ENCODE peak calls at places on chromosomes 4 and X, in four cellular contexts. R is K562, C is SK-N-SH, W is H1. Y is an unnamed sample.
A peak's percentile ranks its signal among the peaks of the same experiment; 100 is the strongest.

GRCh38 chr4:3822230-3822947 is 56.2 kb downstream of the ADRA2C start:
- DNase-seq in R (no peak), C (no peak), W (no peak), Y (no peak)

GRCh38 chrX:131729295-131729694 is 185.4 kb downstream of the OR13H1 start:
- DNase-seq in R (no peak), C (peak; percentile 63), W (no peak), Y (no peak)

GRCh38 chrX:19121466-19121865 is 802 bp downstream of the ADGRG2 start:
- DNase-seq in R (no peak), C (no peak), W (no peak), Y (peak; percentile 9)

GRCh38 chr4:83552085-83552484 is 16.2 kb downstream of the GPAT3 start:
- DNase-seq in R (no peak), C (no peak), W (no peak), Y (no peak)

GRCh38 chr4:1193206-1194027 is 21.0 kb upstream of the SPON2 start:
- DNase-seq in R (no peak), C (peak; percentile 52), W (no peak), Y (peak; percentile 4)

GRCh38 chr4:107689912-107690587 is 30.0 kb downstream of the PAPSS1 start:
- DNase-seq in R (no peak), C (no peak), W (no peak), Y (no peak)

GRCh38 chrX:10447577-10448214 is 172.7 kb downstream of the MID1 start:
- DNase-seq in R (no peak), C (no peak), W (no peak), Y (no peak)

GRCh38 chrX:22105231-22105630 is 73.1 kb downstream of the PHEX start:
- DNase-seq in R (no peak), C (no peak), W (no peak), Y (no peak)

GRCh38 chr4:114093221-114093715 is 113.8 kb upstream of the ARSJ start:
- DNase-seq in R (no peak), C (no peak), W (no peak), Y (no peak)

GRCh38 chr4:175431635-175432034 is 380.4 kb downstream of the GPM6A start:
- DNase-seq in R (no peak), C (peak; percentile 8), W (no peak), Y (no peak)

GRCh38 chrX:2967584-2967983 is 38.4 kb upstream of the ARSD start:
- DNase-seq in R (no peak), C (no peak), W (no peak), Y (no peak)

GRCh38 chr4:154507170-154507569 is 15.6 kb upstream of the DCHS2 start:
- DNase-seq in R (no peak), C (no peak), W (no peak), Y (no peak)

GRCh38 chrX:71227370-71228062 is 4.5 kb downstream of the GJB1 start:
- DNase-seq in R (peak; percentile 23), C (no peak), W (no peak), Y (no peak)

GRCh38 chr4:187127456-187127855 is 403.8 kb upstream of the FAT1 start:
- DNase-seq in R (no peak), C (no peak), W (no peak), Y (no peak)

GRCh38 chr4:112889619-112890294 is 159.7 kb upstream of the ANK2 start:
- DNase-seq in R (no peak), C (no peak), W (no peak), Y (no peak)

GRCh38 chr4:84697615-84698201 is 114.8 kb downstream of the CDS1 start:
- DNase-seq in R (no peak), C (no peak), W (no peak), Y (no peak)

GRCh38 chrX:23745786-23746185 is 2.7 kb upstream of the ACOT9 start:
- DNase-seq in R (no peak), C (no peak), W (no peak), Y (no peak)

GRCh38 chr4:17336524-17336941 is 175.4 kb downstream of the QDPR start:
- DNase-seq in R (no peak), C (no peak), W (no peak), Y (no peak)

GRCh38 chrX:80792205-80792604 is 17.5 kb downstream of the BRWD3 start:
- DNase-seq in R (no peak), C (no peak), W (no peak), Y (no peak)

GRCh38 chr4:137312257-137312656 is 220.0 kb downstream of the PCDH18 start:
- DNase-seq in R (no peak), C (no peak), W (no peak), Y (no peak)

GRCh38 chr4:103092245-103092644 is 7.4 kb downstream of the BDH2 start:
- DNase-seq in R (no peak), C (no peak), W (no peak), Y (no peak)

GRCh38 chr4:2253160-2254084 is 8.5 kb downstream of the MXD4 start:
- DNase-seq in R (no peak), C (peak; percentile 21), W (no peak), Y (peak; percentile 7)

GRCh38 chr4:53899544-53900274 is 164.7 kb downstream of the CHIC2 start:
- DNase-seq in R (no peak), C (no peak), W (no peak), Y (no peak)

GRCh38 chr4:76779740-76780459 is 118.0 kb downstream of the SOWAHB start:
- DNase-seq in R (no peak), C (no peak), W (no peak), Y (no peak)

GRCh38 chrX:154059231-154059630 is 38.3 kb downstream of the MECP2 start:
- DNase-seq in R (no peak), C (no peak), W (no peak), Y (no peak)

GRCh38 chr4:42655248-42655647 is 1.7 kb downstream of the ATP8A1 start:
- DNase-seq in R (no peak), C (no peak), W (no peak), Y (no peak)

GRCh38 chrX:72609313-72609712 is 36.7 kb upstream of the HDAC8 start:
- DNase-seq in R (peak; percentile 11), C (no peak), W (no peak), Y (no peak)

GRCh38 chr4:25098964-25099843 is 61.0 kb downstream of the SEPSECS start:
- DNase-seq in R (peak; percentile 59), C (peak; percentile 43), W (no peak), Y (no peak)

GRCh38 chr4:20645231-20645630 is 55.0 kb upstream of the PACRGL start:
- DNase-seq in R (no peak), C (no peak), W (no peak), Y (no peak)

GRCh38 chrX:131830400-131831184 is 192.5 kb upstream of the STK26 start:
- DNase-seq in R (peak; percentile 92), C (peak; percentile 56), W (peak; percentile 81), Y (peak; percentile 73)

GRCh38 chrX:53186363-53186762 is 38.6 kb downstream of the KDM5C start:
- DNase-seq in R (no peak), C (no peak), W (no peak), Y (no peak)

GRCh38 chr4:1400861-1401408 is 5.3 kb downstream of the NKX1-1 start:
- DNase-seq in R (no peak), C (peak; percentile 30), W (no peak), Y (peak; percentile 14)

GRCh38 chr4:120071192-120071795 is 4.6 kb upstream of the MAD2L1 start:
- DNase-seq in R (peak; percentile 79), C (peak; percentile 24), W (no peak), Y (no peak)

GRCh38 chrX:101203782-101204351 is 15.7 kb upstream of the DRP2 start:
- DNase-seq in R (no peak), C (no peak), W (no peak), Y (no peak)

GRCh38 chrX:2351999-2352995 is 148.5 kb downstream of the DHRSX start:
- DNase-seq in R (peak; percentile 78), C (no peak), W (no peak), Y (no peak)

GRCh38 chr4:73679836-73680235 is 59.6 kb upstream of the RASSF6 start:
- DNase-seq in R (no peak), C (no peak), W (no peak), Y (no peak)

GRCh38 chr4:4492161-4492847 is 49.5 kb downstream of the STX18 start:
- DNase-seq in R (no peak), C (no peak), W (no peak), Y (no peak)

GRCh38 chr4:23768541-23768940 is 121.3 kb downstream of the PPARGC1A start:
- DNase-seq in R (no peak), C (no peak), W (no peak), Y (no peak)
- TF ChIP-seq TEAD4 in R (no peak), C (no peak), W (no peak), Y (no peak)

DNA sequence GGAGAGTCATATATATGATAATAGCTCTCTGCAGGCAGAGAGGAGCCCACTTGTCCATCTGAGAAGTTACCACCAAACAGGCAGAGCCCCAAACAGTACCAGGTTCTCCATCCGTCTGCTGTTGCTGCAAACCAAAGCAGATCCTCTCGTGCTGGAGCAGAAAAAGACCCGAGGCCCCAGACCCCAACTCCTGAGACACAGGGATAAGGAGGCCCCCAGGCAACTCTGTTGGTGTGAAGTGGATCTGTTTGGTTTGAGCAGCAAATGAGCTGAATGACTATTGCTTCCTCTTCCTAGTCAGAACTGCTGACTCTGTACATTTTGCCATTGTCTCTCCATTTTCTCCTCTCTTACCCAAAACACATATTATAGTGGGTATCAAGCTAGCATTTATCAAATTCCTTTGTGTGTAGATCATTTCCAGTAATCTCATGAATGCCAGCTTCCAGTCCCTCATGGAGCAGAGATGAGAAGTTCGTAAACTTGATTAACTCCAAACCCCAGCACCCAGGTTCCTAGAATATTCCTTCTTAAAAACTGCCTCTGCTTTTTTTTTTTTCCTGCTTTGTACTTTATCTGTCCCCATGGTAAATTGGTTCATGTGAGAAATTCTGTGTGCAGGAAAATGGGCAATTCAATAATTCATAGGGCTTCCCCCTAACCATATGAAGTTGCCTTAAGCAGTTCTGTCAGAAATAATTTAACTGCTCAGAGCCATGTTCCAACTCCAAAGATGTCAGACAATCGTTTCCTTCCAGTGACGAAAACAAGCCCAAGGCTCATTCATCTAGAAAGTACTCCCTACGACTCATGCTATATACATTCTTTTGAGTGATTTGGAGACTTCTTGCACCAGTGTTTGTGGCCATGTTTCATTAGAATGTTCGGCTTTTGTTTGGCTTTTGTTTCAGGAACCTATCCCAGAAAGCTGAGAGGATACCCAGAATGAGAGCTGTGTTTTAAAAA is 98.6 kb upstream of the ATXN3L start:
- DNase-seq in R (no peak), C (no peak), W (no peak), Y (no peak)
- TF ChIP-seq TEAD4 in R (no peak), C (peak; percentile 76), W (no peak), Y (no peak)

GRCh38 chrX:55919367-55920221 is 202.0 kb downstream of the RRAGB start:
- DNase-seq in R (no peak), C (no peak), W (no peak), Y (no peak)
- TF ChIP-seq TEAD4 in R (no peak), C (no peak), W (no peak), Y (no peak)

GRCh38 chr4:140635606-140636005 is 66.8 kb upstream of the UCP1 start:
- DNase-seq in R (no peak), C (no peak), W (no peak), Y (peak; percentile 37)
- TF ChIP-seq TEAD4 in R (no peak), C (no peak), W (peak; percentile 98), Y (no peak)

DNA sequence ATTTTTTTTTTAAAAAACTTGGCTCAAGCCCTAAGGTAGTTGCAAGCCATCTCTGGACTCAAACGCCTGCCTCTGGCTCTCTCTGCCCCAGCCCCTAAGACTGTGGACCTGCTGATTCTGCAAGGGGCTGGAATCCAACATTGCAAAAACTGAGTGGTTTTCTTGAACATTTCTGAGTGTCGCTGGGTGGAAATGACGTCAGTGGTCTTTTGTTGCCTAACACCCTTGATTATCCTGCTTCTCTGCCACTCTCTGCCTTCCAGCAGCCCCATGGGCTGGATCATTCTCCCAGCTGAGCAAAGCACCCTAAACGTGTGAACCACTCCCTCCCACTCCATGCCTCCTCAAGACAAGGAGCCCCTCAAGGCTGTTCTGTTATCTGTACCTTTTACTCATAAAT is 16.6 kb downstream of the BST1 start:
- DNase-seq in R (no peak), C (no peak), W (no peak), Y (no peak)
- TF ChIP-seq TEAD4 in R (no peak), C (no peak), W (no peak), Y (no peak)

Y was measured in WTC11.